ENCODE peak calls at places on chromosomes 13 and 19, in seven cellular contexts. M is epithelial cell of esophagus; R is occipital lobe; H is mucosa of gallbladder; Z is T-helper 1 cell; B is T-helper 2 cell; Y is stimulated activated CD4-positive, alpha-beta T cell treated with anti-CD3 and anti-CD28 coated beads, Interleukin-15, amount 100 ng/mL, for 1 hour. J is an unnamed sample.

GRCh38 chr13:94641432-94641941 is 39.8 kb downstream of the GPR180 start:
- DNase-seq in M (peak), R (no peak), H (no peak), Z (no peak), B (no peak), Y (no peak), J (peak)

GRCh38 chr19:55489711-55490477 is 1.7 kb downstream of the SSC5D start:
- DNase-seq in M (no peak), R (no peak), H (no peak), Z (no peak), B (no peak), Y (no peak), J (no peak)

GRCh38 chr19:11479470-11480080 is 1.3 kb downstream of the ELAVL3 start:
- DNase-seq in M (peak), R (peak), H (no peak), Z (no peak), B (no peak), Y (no peak), J (no peak)

GRCh38 chr13:113552786-113553540 is 31.6 kb upstream of the TFDP1 start:
- DNase-seq in M (no peak), R (no peak), H (peak), Z (no peak), B (no peak), Y (no peak), J (no peak)

GRCh38 chr19:13850910-13851753 is 25.8 kb upstream of the NANOS3 start:
- DNase-seq in M (peak), R (peak), H (peak), Z (peak), B (peak), Y (peak), J (peak)

GRCh38 chr19:38869160-38869835 is 8.8 kb downstream of the RINL start:
- DNase-seq in M (no peak), R (no peak), H (no peak), Z (peak), B (no peak), Y (no peak), J (no peak)

GRCh38 chr13:76522083-76522755 is 364.0 kb downstream of the KCTD12 start:
- DNase-seq in M (peak), R (no peak), H (no peak), Z (no peak), B (no peak), Y (no peak), J (no peak)

GRCh38 chr13:44079413-44080205 is 199.9 kb downstream of the LACC1 start:
- DNase-seq in M (no peak), R (no peak), H (no peak), Z (no peak), B (no peak), Y (no peak), J (no peak)

GRCh38 chr13:99392806-99393135 is 85.6 kb upstream of the GPR183 start:
- DNase-seq in M (peak), R (no peak), H (no peak), Z (no peak), B (no peak), Y (no peak), J (no peak)

J was measured in PC-3.